ENCODE peak calls at places on chromosomes 12 and 14, in seven cellular contexts. One of them, this sample, is unnamed.
A peak's percentile ranks its signal among the peaks of the same experiment; 100 is the strongest.

GRCh38 chr12:120703311-120703942 is 6.8 kb upstream of the UNC119B start:
- DNase-seq in GM12878: no peak
- DNase-seq in ovary: peak; percentile 33
- DNase-seq in psoas muscle: no peak
- DNase-seq in endodermal cell: no peak
- DNase-seq in transverse colon: no peak
- DNase-seq in MM.1S: no peak
- DNase-seq in this sample: no peak

GRCh38 chr12:25806271-25806670 is 152.2 kb upstream of the RASSF8 start:
- DNase-seq in endodermal cell: no peak
- DNase-seq in MM.1S: peak; percentile 49
- DNase-seq in psoas muscle: no peak
- DNase-seq in GM12878: no peak
- DNase-seq in ovary: no peak
- DNase-seq in transverse colon: no peak
- DNase-seq in this sample: no peak

GRCh38 chr12:5383961-5384360 is 47.9 kb upstream of the NTF3 start:
- DNase-seq in psoas muscle: no peak
- DNase-seq in transverse colon: no peak
- DNase-seq in MM.1S: no peak
- DNase-seq in GM12878: no peak
- DNase-seq in ovary: no peak
- DNase-seq in endodermal cell: no peak
- DNase-seq in this sample: no peak

GRCh38 chr14:89379891-89380820 is 36.9 kb downstream of the FOXN3 start:
- DNase-seq in MM.1S: no peak
- DNase-seq in endodermal cell: no peak
- DNase-seq in psoas muscle: no peak
- DNase-seq in GM12878: no peak
- DNase-seq in transverse colon: no peak
- DNase-seq in ovary: no peak
- DNase-seq in this sample: no peak

GRCh38 chr12:120580787-120581723 is at the start of gene POP5:
- DNase-seq in transverse colon: peak; percentile 98
- DNase-seq in psoas muscle: peak; percentile 98
- DNase-seq in GM12878: peak; percentile 93
- DNase-seq in ovary: peak; percentile 96
- DNase-seq in MM.1S: peak; percentile 95
- DNase-seq in endodermal cell: peak; percentile 100
- DNase-seq in this sample: peak; percentile 96

GRCh38 chr12:128069359-128069997 is 197.5 kb upstream of the TMEM132C start:
- DNase-seq in MM.1S: peak; percentile 39
- DNase-seq in GM12878: no peak
- DNase-seq in endodermal cell: peak; percentile 89
- DNase-seq in psoas muscle: no peak
- DNase-seq in transverse colon: peak; percentile 63
- DNase-seq in ovary: no peak
- DNase-seq in this sample: no peak

GRCh38 chr12:107736914-107737313 is 24.0 kb downstream of the PRDM4 start:
- DNase-seq in MM.1S: peak; percentile 7
- DNase-seq in ovary: no peak
- DNase-seq in endodermal cell: no peak
- DNase-seq in GM12878: peak; percentile 57
- DNase-seq in psoas muscle: no peak
- DNase-seq in transverse colon: peak; percentile 15
- DNase-seq in this sample: no peak

GRCh38 chr14:56482306-56482705 is 97.3 kb upstream of the TMEM260 start:
- DNase-seq in MM.1S: no peak
- DNase-seq in endodermal cell: peak; percentile 86
- DNase-seq in psoas muscle: no peak
- DNase-seq in GM12878: no peak
- DNase-seq in ovary: no peak
- DNase-seq in transverse colon: no peak
- DNase-seq in this sample: no peak

GRCh38 chr12:80761818-80762217 is 45.1 kb downstream of the MYF5 start:
- DNase-seq in MM.1S: no peak
- DNase-seq in transverse colon: no peak
- DNase-seq in GM12878: no peak
- DNase-seq in ovary: no peak
- DNase-seq in psoas muscle: no peak
- DNase-seq in endodermal cell: no peak
- DNase-seq in this sample: no peak

GRCh38 chr14:100522616-100523021 is 64.6 kb downstream of the BEGAIN start:
- DNase-seq in MM.1S: no peak
- DNase-seq in transverse colon: no peak
- DNase-seq in psoas muscle: no peak
- DNase-seq in endodermal cell: peak; percentile 46
- DNase-seq in GM12878: no peak
- DNase-seq in ovary: no peak
- DNase-seq in this sample: no peak

GRCh38 chr14:21385170-21385904 is 1.5 kb upstream of the SUPT16H start:
- DNase-seq in MM.1S: no peak
- DNase-seq in ovary: no peak
- DNase-seq in GM12878: no peak
- DNase-seq in endodermal cell: no peak
- DNase-seq in transverse colon: no peak
- DNase-seq in psoas muscle: no peak
- DNase-seq in this sample: no peak

GRCh38 chr12:95809000-95809680 is 18.6 kb upstream of the NTN4 start:
- DNase-seq in MM.1S: no peak
- DNase-seq in GM12878: no peak
- DNase-seq in transverse colon: no peak
- DNase-seq in psoas muscle: no peak
- DNase-seq in ovary: no peak
- DNase-seq in endodermal cell: no peak
- DNase-seq in this sample: no peak

GRCh38 chr14:67704484-67705089 is 2.9 kb downstream of the RDH12 start:
- DNase-seq in endodermal cell: peak; percentile 58
- DNase-seq in ovary: no peak
- DNase-seq in GM12878: peak; percentile 45
- DNase-seq in psoas muscle: no peak
- DNase-seq in MM.1S: peak; percentile 47
- DNase-seq in transverse colon: no peak
- DNase-seq in this sample: no peak

GRCh38 chr14:53217283-53217994 is 64.3 kb upstream of the DDHD1 start:
- DNase-seq in transverse colon: peak; percentile 77
- DNase-seq in psoas muscle: peak; percentile 81
- DNase-seq in MM.1S: peak; percentile 65
- DNase-seq in ovary: peak; percentile 34
- DNase-seq in GM12878: peak; percentile 28
- DNase-seq in endodermal cell: peak; percentile 97
- DNase-seq in this sample: peak; percentile 28

GRCh38 chr14:53519137-53519536 is 366.0 kb upstream of the DDHD1 start:
- DNase-seq in MM.1S: no peak
- DNase-seq in GM12878: no peak
- DNase-seq in psoas muscle: no peak
- DNase-seq in ovary: no peak
- DNase-seq in transverse colon: no peak
- DNase-seq in endodermal cell: no peak
- DNase-seq in this sample: no peak

GRCh38 chr14:100899841-100900771 is 3.4 kb downstream of the RTL1 start:
- DNase-seq in endodermal cell: peak; percentile 78
- DNase-seq in GM12878: no peak
- DNase-seq in transverse colon: no peak
- DNase-seq in ovary: peak; percentile 30
- DNase-seq in psoas muscle: no peak
- DNase-seq in MM.1S: no peak
- DNase-seq in this sample: no peak

GRCh38 chr12:62767506-62767905 is 167.4 kb downstream of the PPM1H start:
- DNase-seq in transverse colon: no peak
- DNase-seq in GM12878: no peak
- DNase-seq in MM.1S: no peak
- DNase-seq in endodermal cell: no peak
- DNase-seq in ovary: no peak
- DNase-seq in psoas muscle: no peak
- DNase-seq in this sample: no peak

GRCh38 chr12:18595406-18595805 is 142.4 kb downstream of the PLCZ1 start:
- DNase-seq in MM.1S: no peak
- DNase-seq in endodermal cell: no peak
- DNase-seq in ovary: no peak
- DNase-seq in GM12878: no peak
- DNase-seq in transverse colon: no peak
- DNase-seq in psoas muscle: no peak
- DNase-seq in this sample: no peak

GRCh38 chr14:56814468-56815074 is 4.3 kb upstream of the OTX2 start:
- DNase-seq in psoas muscle: no peak
- DNase-seq in ovary: no peak
- DNase-seq in transverse colon: no peak
- DNase-seq in MM.1S: no peak
- DNase-seq in GM12878: no peak
- DNase-seq in endodermal cell: peak; percentile 76
- DNase-seq in this sample: no peak

GRCh38 chr12:16121953-16122352 is 155.5 kb downstream of the SLC15A5 start:
- DNase-seq in GM12878: no peak
- DNase-seq in transverse colon: no peak
- DNase-seq in ovary: no peak
- DNase-seq in endodermal cell: peak; percentile 88
- DNase-seq in psoas muscle: no peak
- DNase-seq in MM.1S: no peak
- DNase-seq in this sample: no peak

GRCh38 chr12:2013527-2014223 is 9.4 kb upstream of the DCP1B start:
- DNase-seq in transverse colon: no peak
- DNase-seq in GM12878: no peak
- DNase-seq in ovary: peak; percentile 54
- DNase-seq in endodermal cell: peak; percentile 56
- DNase-seq in psoas muscle: no peak
- DNase-seq in MM.1S: no peak
- DNase-seq in this sample: no peak

GRCh38 chr14:65282909-65283253 is 129.6 kb upstream of the FUT8 start:
- DNase-seq in transverse colon: no peak
- DNase-seq in endodermal cell: no peak
- DNase-seq in GM12878: no peak
- DNase-seq in ovary: no peak
- DNase-seq in MM.1S: peak; percentile 54
- DNase-seq in psoas muscle: no peak
- DNase-seq in this sample: no peak

GRCh38 chr12:6226002-6226700 is 26.0 kb downstream of the CD9 start:
- DNase-seq in psoas muscle: peak; percentile 84
- DNase-seq in MM.1S: no peak
- DNase-seq in ovary: peak; percentile 87
- DNase-seq in GM12878: no peak
- DNase-seq in endodermal cell: no peak
- DNase-seq in transverse colon: peak; percentile 63
- DNase-seq in this sample: peak; percentile 68

GRCh38 chr14:78335531-78335930 is 165.4 kb downstream of the NRXN3 start:
- DNase-seq in MM.1S: no peak
- DNase-seq in transverse colon: no peak
- DNase-seq in GM12878: no peak
- DNase-seq in endodermal cell: no peak
- DNase-seq in psoas muscle: no peak
- DNase-seq in ovary: no peak
- DNase-seq in this sample: no peak

DNA sequence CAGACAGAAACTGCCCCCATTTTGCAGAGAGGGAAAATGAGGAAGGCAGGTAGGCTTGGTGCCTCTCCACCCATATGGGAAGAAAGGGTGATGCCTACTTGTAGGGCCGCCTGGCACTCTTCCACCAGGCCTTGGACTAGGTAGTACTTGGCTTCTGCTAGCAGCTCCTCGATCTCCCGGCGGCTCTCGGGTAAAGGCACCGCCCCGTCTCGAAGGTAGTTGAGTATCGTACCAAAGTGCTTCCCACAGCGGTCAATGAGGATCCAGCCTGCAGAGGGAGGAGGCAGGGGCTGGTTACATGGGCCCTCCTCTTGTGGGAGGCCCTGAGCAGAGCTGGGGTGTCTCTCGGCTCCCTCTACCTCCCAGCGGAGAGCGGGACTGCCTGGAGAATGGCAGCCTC is 16.6 kb downstream of the KCTD10 start:
- DNase-seq in MM.1S: no peak
- DNase-seq in GM12878: no peak
- DNase-seq in ovary: no peak
- DNase-seq in transverse colon: no peak
- DNase-seq in endodermal cell: peak; percentile 59
- DNase-seq in psoas muscle: no peak
- DNase-seq in this sample: no peak
- H3K4me1 ChIP-seq in MM.1S: peaks cover 8% of the 10 kb centered on the region
- H3K4me1 ChIP-seq in GM12878: peaks cover 3% of the 10 kb centered on the region
- H3K4me1 ChIP-seq in ovary: peaks cover 43% of the 10 kb centered on the region
- H3K4me1 ChIP-seq in transverse colon: peaks cover 61% of the 10 kb centered on the region
- H3K4me1 ChIP-seq in endodermal cell: peaks cover 29% of the 10 kb centered on the region
- H3K4me1 ChIP-seq in psoas muscle: peaks cover 48% of the 10 kb centered on the region
- H3K4me1 ChIP-seq in this sample: peaks cover 48% of the 10 kb centered on the region

GRCh38 chr14:87630808-87631207 is 362.2 kb downstream of the GALC start:
- DNase-seq in transverse colon: no peak
- DNase-seq in endodermal cell: no peak
- DNase-seq in psoas muscle: no peak
- DNase-seq in ovary: no peak
- DNase-seq in GM12878: no peak
- DNase-seq in MM.1S: no peak
- DNase-seq in this sample: no peak

GRCh38 chr14:87629788-87630187 is 363.2 kb downstream of the GALC start:
- DNase-seq in transverse colon: no peak
- DNase-seq in endodermal cell: no peak
- DNase-seq in ovary: no peak
- DNase-seq in psoas muscle: no peak
- DNase-seq in MM.1S: no peak
- DNase-seq in GM12878: no peak
- DNase-seq in this sample: no peak

GRCh38 chr14:87632796-87633195 is 360.2 kb downstream of the GALC start:
- DNase-seq in ovary: no peak
- DNase-seq in endodermal cell: no peak
- DNase-seq in transverse colon: no peak
- DNase-seq in MM.1S: no peak
- DNase-seq in GM12878: no peak
- DNase-seq in psoas muscle: no peak
- DNase-seq in this sample: no peak

GRCh38 chr14:87628129-87628528 is 364.9 kb downstream of the GALC start:
- DNase-seq in transverse colon: no peak
- DNase-seq in ovary: peak; percentile 34
- DNase-seq in endodermal cell: no peak
- DNase-seq in psoas muscle: no peak
- DNase-seq in MM.1S: no peak
- DNase-seq in GM12878: no peak
- DNase-seq in this sample: no peak
- H3K4me1 ChIP-seq in transverse colon: no peaks in the 10 kb centered on the region
- H3K4me1 ChIP-seq in ovary: no peaks in the 10 kb centered on the region
- H3K4me1 ChIP-seq in endodermal cell: peaks cover 3% of the 10 kb centered on the region
- H3K4me1 ChIP-seq in psoas muscle: no peaks in the 10 kb centered on the region
- H3K4me1 ChIP-seq in MM.1S: no peaks in the 10 kb centered on the region
- H3K4me1 ChIP-seq in GM12878: no peaks in the 10 kb centered on the region
- H3K4me1 ChIP-seq in this sample: no peaks in the 10 kb centered on the region

DNA sequence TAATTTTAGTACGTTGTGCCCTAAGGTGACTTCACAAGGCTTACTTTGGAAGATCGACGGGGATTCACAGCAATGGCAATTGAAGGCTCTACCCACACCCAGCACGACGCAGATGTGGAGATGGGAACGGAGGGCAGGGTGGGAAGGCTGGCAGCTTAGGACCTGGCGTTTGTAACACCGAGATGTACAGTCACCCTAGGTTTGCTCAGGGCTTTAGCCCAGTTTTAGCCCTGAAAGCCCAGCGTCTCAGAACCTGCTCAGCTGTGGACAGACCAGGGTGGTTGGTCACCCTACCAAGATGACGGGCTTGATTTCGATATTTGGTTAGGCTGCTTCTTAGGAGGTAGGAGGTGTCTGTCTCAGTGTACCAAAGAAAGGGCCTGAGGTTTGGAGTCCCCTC is 100.5 kb upstream of the MED13L start:
- DNase-seq in transverse colon: no peak
- DNase-seq in endodermal cell: no peak
- DNase-seq in ovary: no peak
- DNase-seq in MM.1S: no peak
- DNase-seq in psoas muscle: no peak
- DNase-seq in GM12878: no peak
- DNase-seq in this sample: no peak
- H3K4me1 ChIP-seq in transverse colon: peaks cover 14% of the 10 kb centered on the region
- H3K4me1 ChIP-seq in endodermal cell: peaks cover 15% of the 10 kb centered on the region
- H3K4me1 ChIP-seq in ovary: peaks cover 15% of the 10 kb centered on the region
- H3K4me1 ChIP-seq in MM.1S: no peaks in the 10 kb centered on the region
- H3K4me1 ChIP-seq in psoas muscle: no peaks in the 10 kb centered on the region
- H3K4me1 ChIP-seq in GM12878: no peaks in the 10 kb centered on the region
- H3K4me1 ChIP-seq in this sample: peaks cover 2% of the 10 kb centered on the region

GRCh38 chr12:88546851-88547250 is 33.4 kb downstream of the KITLG start:
- DNase-seq in psoas muscle: no peak
- DNase-seq in ovary: no peak
- DNase-seq in GM12878: no peak
- DNase-seq in transverse colon: no peak
- DNase-seq in MM.1S: no peak
- DNase-seq in endodermal cell: no peak
- DNase-seq in this sample: no peak
- H3K4me1 ChIP-seq in psoas muscle: no peaks in the 10 kb centered on the region
- H3K4me1 ChIP-seq in ovary: peaks cover 4% of the 10 kb centered on the region
- H3K4me1 ChIP-seq in GM12878: no peaks in the 10 kb centered on the region
- H3K4me1 ChIP-seq in transverse colon: peaks cover 6% of the 10 kb centered on the region
- H3K4me1 ChIP-seq in MM.1S: no peaks in the 10 kb centered on the region
- H3K4me1 ChIP-seq in endodermal cell: no peaks in the 10 kb centered on the region
- H3K4me1 ChIP-seq in this sample: peaks cover 8% of the 10 kb centered on the region